ENCODE peak calls at places on chromosomes 6 and 20, in five cellular contexts. P, D, O, S and Q are unnamed samples.
A peak's percentile ranks its signal among the peaks of the same experiment; 100 is the strongest.

GRCh38 chr20:62753626-62754025 is 42.6 kb upstream of the MRGBP start:
- DNase-seq in S (no peak), D (no peak), P (no peak), O (no peak), Q (no peak)

GRCh38 chr20:46544576-46544975 is 5.9 kb downstream of the OCSTAMP start:
- DNase-seq in P (no peak), O (peak; percentile 39), D (no peak), S (no peak), Q (no peak)

GRCh38 chr6:47209632-47210031 is 100.1 kb downstream of the TNFRSF21 start:
- DNase-seq in P (no peak), D (no peak), O (no peak), S (no peak), Q (no peak)

GRCh38 chr6:75524322-75524972 is 30.8 kb upstream of the FILIP1 start:
- DNase-seq in D (no peak), P (no peak), O (peak; percentile 95), S (no peak), Q (peak; percentile 54)

GRCh38 chr20:60581606-60582005 is 623.4 kb downstream of the CDH26 start:
- DNase-seq in S (no peak), P (no peak), D (no peak), O (no peak), Q (no peak)

GRCh38 chr20:53866787-53867740 is 203.3 kb downstream of the BCAS1 start:
- DNase-seq in P (no peak), S (peak; percentile 86), D (no peak), O (peak; percentile 82), Q (no peak)

GRCh38 chr20:45873409-45874116 is 7.5 kb upstream of the ZSWIM1 start:
- DNase-seq in S (no peak), P (no peak), O (no peak), D (no peak), Q (no peak)

GRCh38 chr20:62363920-62364851 is 2.9 kb downstream of the LAMA5 start:
- DNase-seq in S (no peak), P (no peak), O (no peak), D (no peak), Q (no peak)

GRCh38 chr6:38867726-38868125 is 152.6 kb downstream of the DNAH8 start:
- DNase-seq in D (no peak), P (no peak), O (no peak), S (no peak), Q (no peak)

GRCh38 chr6:144411506-144412165 is 126.5 kb downstream of the UTRN start:
- DNase-seq in P (no peak), S (no peak), D (no peak), O (no peak), Q (no peak)

GRCh38 chr6:104625536-104625935 is 234.2 kb downstream of the HACE1 start:
- DNase-seq in D (no peak), P (no peak), S (no peak), O (no peak), Q (peak; percentile 44)

GRCh38 chr20:6311841-6312655 is 189.2 kb upstream of the FERMT1 start:
- DNase-seq in D (no peak), O (no peak), S (no peak), P (no peak), Q (no peak)

GRCh38 chr6:129324345-129324744 is 385.6 kb downstream of the ARHGAP18 start:
- DNase-seq in O (no peak), D (no peak), S (no peak), P (no peak), Q (no peak)

GRCh38 chr6:33716379-33716778 is 4.9 kb upstream of the UQCC2 start:
- DNase-seq in P (no peak), S (no peak), D (no peak), O (no peak), Q (no peak)

GRCh38 chr6:63804381-63804956 is 168.9 kb downstream of the PHF3 start:
- DNase-seq in D (no peak), S (no peak), P (no peak), O (no peak), Q (no peak)

GRCh38 chr6:116444092-116444491 is 17.1 kb upstream of the CALHM6 start:
- DNase-seq in D (no peak), S (no peak), O (peak; percentile 21), P (peak; percentile 29), Q (peak; percentile 29)

GRCh38 chr6:11493979-11494378 is 43.6 kb upstream of the TMEM170B start:
- DNase-seq in P (no peak), O (no peak), S (no peak), D (no peak), Q (no peak)

GRCh38 chr6:89986650-89987074 is 92.4 kb downstream of the GJA10 start:
- DNase-seq in S (no peak), O (no peak), P (no peak), D (no peak), Q (no peak)

GRCh38 chr6:30907758-30908591 is at the start of gene GTF2H4:
- DNase-seq in D (peak; percentile 95), S (peak; percentile 94), O (peak; percentile 99), P (peak; percentile 90), Q (peak; percentile 87)
- TF ChIP-seq POLR2A in D (peak; percentile 63), S (peak; percentile 65), O (peak; percentile 68), P (peak; percentile 83), Q (no peak)

GRCh38 chr6:13015379-13015681 is 298.8 kb downstream of the PHACTR1 start:
- DNase-seq in D (no peak), S (no peak), O (no peak), P (no peak), Q (no peak)

GRCh38 chr6:13013681-13014550 is 297.3 kb downstream of the PHACTR1 start:
- DNase-seq in O (no peak), D (no peak), P (no peak), S (no peak), Q (no peak)

GRCh38 chr6:13012271-13012670 is 295.7 kb downstream of the PHACTR1 start:
- DNase-seq in D (no peak), S (no peak), O (no peak), P (no peak), Q (no peak)

GRCh38 chr6:13012977-13013680 is 296.6 kb downstream of the PHACTR1 start:
- DNase-seq in S (no peak), P (no peak), O (no peak), D (peak; percentile 58), Q (no peak)

DNA sequence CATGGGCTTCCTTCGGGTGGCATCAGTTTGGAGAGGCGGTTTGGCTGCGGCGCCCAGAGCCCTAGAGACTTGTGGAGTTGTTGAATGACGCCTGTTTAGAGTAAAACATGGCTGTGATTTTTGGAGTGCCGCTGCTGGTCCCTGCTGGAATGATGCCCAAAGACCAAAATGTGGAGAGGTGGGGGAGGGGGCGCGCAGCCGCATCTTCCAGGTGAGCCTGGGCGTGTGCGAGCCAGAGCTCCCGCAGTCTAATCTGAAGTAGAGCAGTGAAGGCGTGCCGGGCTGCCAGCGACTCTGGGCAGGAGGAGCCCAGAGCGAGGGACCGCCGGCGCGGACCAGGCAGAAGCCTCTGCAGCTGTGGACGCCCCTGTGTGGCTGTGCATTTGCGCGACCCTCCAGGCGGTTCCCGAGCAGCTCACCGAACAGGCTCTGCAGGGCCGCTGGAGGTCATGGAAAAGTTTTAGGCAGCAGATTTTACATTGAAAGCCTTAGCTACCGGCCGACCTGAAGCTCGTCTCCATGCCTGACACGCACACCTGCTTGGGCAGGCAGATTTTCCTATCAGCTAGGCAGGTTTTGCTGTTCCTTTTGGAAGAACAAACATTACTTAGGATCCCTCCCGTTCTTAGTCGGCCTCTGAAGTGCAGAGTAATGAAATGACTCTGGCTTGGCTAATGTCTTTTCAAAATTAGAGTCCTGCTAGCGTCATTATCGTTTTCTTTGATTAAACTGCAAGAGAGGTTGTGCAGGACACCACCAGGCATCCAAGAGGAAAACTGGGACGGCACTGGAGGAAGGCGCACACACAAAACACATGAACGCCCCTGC is 298.2 kb downstream of the PHACTR1 start:
- DNase-seq in D (no peak), O (no peak), S (no peak), P (no peak), Q (no peak)
- TF ChIP-seq HDAC2 in D (no peak), O (no peak), S (no peak), P (no peak), Q (no peak)

DNA sequence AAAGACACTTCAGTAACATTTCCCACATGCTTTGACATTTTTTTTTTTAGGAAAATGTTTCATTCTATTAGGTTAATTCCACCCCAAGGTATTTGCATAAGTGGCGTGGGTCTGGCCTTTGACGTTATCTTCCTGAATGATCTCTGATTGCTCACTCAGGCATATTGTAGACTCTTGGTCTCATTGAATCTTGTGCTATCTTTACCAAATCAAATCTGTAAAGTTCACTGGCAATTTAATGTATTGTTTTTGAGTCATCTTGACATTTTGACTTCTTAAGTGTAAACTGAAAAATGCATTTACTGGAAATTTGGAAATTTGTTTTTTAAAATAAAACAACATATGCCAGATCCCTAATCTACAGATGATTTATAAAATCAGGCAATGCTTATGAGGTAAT is 16.0 kb upstream of the VIP start:
- DNase-seq in P (no peak), O (no peak), S (no peak), D (no peak), Q (no peak)
- TF ChIP-seq POLR2A in P (no peak), O (no peak), S (no peak), D (no peak), Q (no peak)

DNA sequence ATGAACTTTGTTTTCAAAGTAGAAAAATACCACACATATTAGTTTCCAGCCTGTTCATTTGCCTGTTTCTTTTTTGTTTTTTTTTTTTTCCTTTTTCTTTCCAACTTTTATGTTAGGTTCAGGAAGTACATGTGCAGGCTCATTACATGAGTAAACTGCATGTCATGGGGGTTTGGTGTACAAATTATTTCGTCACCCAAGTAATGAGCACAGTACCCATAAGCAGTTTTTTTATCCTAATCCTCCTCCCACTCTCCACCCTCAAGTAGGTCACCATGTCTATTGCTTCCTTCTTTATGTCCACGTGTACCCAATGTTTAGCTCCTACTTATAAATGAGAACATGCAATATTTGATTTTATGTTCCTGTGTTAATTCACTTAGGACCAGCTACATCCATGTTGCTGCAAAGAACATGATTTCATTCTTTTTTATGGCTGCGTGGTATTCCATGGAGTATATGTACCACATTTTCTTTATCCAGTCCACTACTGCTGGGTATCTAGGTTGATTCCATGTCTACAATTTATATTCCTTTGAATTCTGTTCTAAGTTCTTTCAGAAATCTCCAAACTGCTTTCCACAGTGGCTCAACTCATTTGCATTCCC is 31.8 kb downstream of the SNX14 start:
- DNase-seq in D (no peak), O (no peak), P (no peak), S (no peak), Q (no peak)
- TF ChIP-seq HDAC2 in D (no peak), O (no peak), P (no peak), S (no peak), Q (no peak)

DNA sequence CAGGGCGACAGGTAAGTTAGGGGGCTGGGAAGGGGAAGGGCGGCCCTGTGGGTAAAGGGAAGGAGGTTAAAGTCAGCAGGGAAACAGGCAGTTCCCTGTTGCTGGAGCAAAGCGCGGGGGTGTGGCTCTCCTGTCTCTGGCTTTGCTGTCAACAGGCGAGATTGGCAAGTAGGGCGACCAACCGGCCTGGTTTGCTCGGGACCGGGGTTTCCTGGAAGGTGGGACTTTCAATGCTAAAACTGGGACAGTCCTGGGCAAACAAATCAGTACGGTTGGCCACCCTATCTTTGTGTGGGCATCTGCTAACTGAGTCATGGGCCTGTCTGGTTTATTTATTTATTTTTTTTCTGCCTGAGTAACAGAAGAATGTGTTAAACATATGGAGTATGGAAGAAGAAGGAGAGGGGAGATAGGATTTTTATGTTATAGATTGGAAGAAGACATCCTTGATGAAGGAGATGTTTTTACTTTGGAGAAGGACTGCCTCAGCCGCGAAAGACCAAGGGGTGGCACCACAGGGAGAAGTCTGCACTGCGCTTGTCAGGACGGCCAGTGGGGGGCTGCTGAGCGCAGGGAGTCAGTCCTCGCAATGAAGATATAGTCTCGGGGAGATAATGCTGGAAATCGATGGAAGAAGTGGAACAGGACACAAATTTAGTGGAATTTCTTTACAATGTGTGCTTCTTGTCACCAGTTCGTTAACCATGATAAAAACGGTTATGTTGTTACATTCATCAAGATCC is 43.4 kb upstream of the ESR1 start:
- DNase-seq in D (peak; percentile 83), S (no peak), O (peak; percentile 46), P (peak; percentile 31), Q (peak; percentile 53)
- TF ChIP-seq POLR2A in D (no peak), S (no peak), O (no peak), P (no peak), Q (no peak)

GRCh38 chr20:25196701-25197120 is 1.2 kb downstream of the ENTPD6 start:
- DNase-seq in O (no peak), P (no peak), D (no peak), S (no peak), Q (no peak)
- TF ChIP-seq HDAC2 in O (no peak), P (no peak), D (no peak), S (no peak), Q (no peak)